ENCODE peak calls at places on chromosomes 11 and 22, in seven cellular contexts. W is fibroblast of pulmonary artery, J is OCI-LY7, H is sigmoid colon, P is right atrium auricular region, O is ascending aorta, X is Peyer's patch. C is an unnamed sample.
A peak's percentile ranks its signal among the peaks of the same experiment; 100 is the strongest.

GRCh38 chr22:30609260-30610185 is 2.5 kb downstream of the TCN2 start:
- DNase-seq in W (peak; percentile 78), J (no peak), H (peak; percentile 87), P (peak; percentile 79), O (peak; percentile 37), X (peak; percentile 76), C (no peak)

GRCh38 chr11:67456068-67456705 is 1.0 kb downstream of the CABP4 start:
- DNase-seq in W (no peak), J (no peak), H (peak; percentile 65), P (no peak), O (no peak), X (no peak), C (no peak)

GRCh38 chr11:67507242-67507890 is 596 bp downstream of the CDK2AP2 start:
- DNase-seq in W (peak; percentile 75), J (no peak), H (peak; percentile 88), P (peak; percentile 84), O (no peak), X (no peak), C (no peak)

GRCh38 chr11:92886243-92886905 is 83.1 kb upstream of the MTNR1B start:
- DNase-seq in W (peak; percentile 70), J (peak; percentile 40), H (no peak), P (no peak), O (no peak), X (no peak), C (no peak)

GRCh38 chr11:108486331-108486730 is 11.9 kb downstream of the POGLUT3 start:
- DNase-seq in W (no peak), J (no peak), H (no peak), P (no peak), O (no peak), X (no peak), C (no peak)

GRCh38 chr22:49705631-49706352 is 121.9 kb downstream of the BRD1 start:
- DNase-seq in W (no peak), J (no peak), H (no peak), P (no peak), O (no peak), X (no peak), C (no peak)

GRCh38 chr11:32890843-32891656 is 1.6 kb upstream of the QSER1 start:
- DNase-seq in W (no peak), J (peak; percentile 12), H (no peak), P (no peak), O (no peak), X (no peak), C (no peak)

GRCh38 chr11:46675288-46675851 is 25.0 kb downstream of the ARHGAP1 start:
- DNase-seq in W (peak; percentile 59), J (no peak), H (peak; percentile 90), P (peak; percentile 87), O (no peak), X (no peak), C (peak; percentile 45)

GRCh38 chr11:44260081-44260480 is 49.9 kb downstream of the ALX4 start:
- DNase-seq in W (no peak), J (no peak), H (no peak), P (no peak), O (no peak), X (no peak), C (peak; percentile 15)

GRCh38 chr22:33114570-33114969 is 56.4 kb upstream of the SYN3 start:
- DNase-seq in W (no peak), J (no peak), H (no peak), P (no peak), O (no peak), X (no peak), C (no peak)

GRCh38 chr22:43859176-43859575 is 3.1 kb downstream of the SULT4A1 start:
- DNase-seq in W (no peak), J (no peak), H (peak; percentile 33), P (no peak), O (no peak), X (peak; percentile 14), C (no peak)

GRCh38 chr11:119361961-119362725 is 15.6 kb upstream of the MFRP start:
- DNase-seq in W (no peak), J (peak; percentile 32), H (no peak), P (no peak), O (no peak), X (peak; percentile 19), C (no peak)

GRCh38 chr22:50304528-50305392 is 2.7 kb downstream of the PLXNB2 start:
- DNase-seq in W (peak; percentile 39), J (no peak), H (peak; percentile 80), P (no peak), O (no peak), X (peak; percentile 68), C (peak; percentile 70)

GRCh38 chr11:28606930-28607329 is 498.7 kb downstream of the METTL15 start:
- DNase-seq in W (peak; percentile 54), J (no peak), H (no peak), P (no peak), O (no peak), X (no peak), C (peak; percentile 13)

GRCh38 chr11:13358871-13359270 is 81.3 kb downstream of the BMAL1 start:
- DNase-seq in W (no peak), J (no peak), H (no peak), P (no peak), O (no peak), X (no peak), C (no peak)

GRCh38 chr11:73236879-73237278 is 18.8 kb downstream of the P2RY2 start:
- DNase-seq in W (peak; percentile 45), J (peak; percentile 61), H (no peak), P (no peak), O (no peak), X (peak; percentile 68), C (no peak)

GRCh38 chr11:59076876-59077571 is 9.1 kb upstream of the GLYATL1B start:
- DNase-seq in W (no peak), J (peak; percentile 87), H (no peak), P (no peak), O (no peak), X (no peak), C (no peak)

GRCh38 chr22:25216230-25216629 is 3.2 kb upstream of the CRYBB2 start:
- DNase-seq in W (no peak), J (no peak), H (no peak), P (no peak), O (no peak), X (no peak), C (no peak)

GRCh38 chr22:25210831-25211230 is 8.6 kb upstream of the CRYBB2 start:
- DNase-seq in W (no peak), J (no peak), H (no peak), P (no peak), O (no peak), X (no peak), C (no peak)

GRCh38 chr22:25208743-25209505 is 9.3 kb downstream of the CRYBB3 start:
- DNase-seq in W (no peak), J (no peak), H (no peak), P (no peak), O (no peak), X (peak; percentile 10), C (no peak)

GRCh38 chr22:25213221-25213620 is 6.2 kb upstream of the CRYBB2 start:
- DNase-seq in W (no peak), J (no peak), H (no peak), P (no peak), O (no peak), X (no peak), C (no peak)

DNA sequence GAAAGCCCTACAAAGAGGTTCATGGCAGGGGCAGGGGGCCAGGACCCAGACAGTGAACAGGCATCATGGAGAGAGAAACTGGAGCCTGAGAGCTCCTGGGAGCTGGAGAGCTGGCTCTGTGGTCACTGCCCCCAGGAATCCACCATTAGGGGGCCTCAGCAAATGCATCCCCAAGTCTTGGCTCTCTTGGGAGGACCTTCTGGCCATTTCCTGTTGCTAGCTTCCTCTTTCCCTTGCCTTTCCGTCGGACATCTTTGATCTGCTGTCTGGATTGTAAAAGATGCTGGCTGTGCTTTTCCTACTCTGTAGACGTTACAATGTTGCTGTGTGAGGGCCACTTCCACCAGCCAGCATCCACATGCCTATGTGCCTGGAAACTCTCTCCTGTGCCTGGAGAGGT is 7.1 kb upstream of the CRYBB2 start:
- DNase-seq in W (no peak), J (no peak), H (no peak), P (no peak), O (no peak), X (no peak), C (no peak)
- TF ChIP-seq CTCF in W (no peak), J (no peak), H (no peak), P (no peak), O (no peak), X (no peak), C (peak; percentile 7)

GRCh38 chr11:61587541-61587941 is 6.7 kb upstream of the SYT7 start:
- DNase-seq in W (no peak), J (no peak), H (peak; percentile 79), P (no peak), O (no peak), X (peak; percentile 65), C (no peak)

GRCh38 chr11:61586792-61587430 is 6.0 kb upstream of the SYT7 start:
- DNase-seq in W (no peak), J (no peak), H (no peak), P (no peak), O (no peak), X (no peak), C (no peak)

GRCh38 chr11:61589961-61590360 is 9.1 kb upstream of the SYT7 start:
- DNase-seq in W (no peak), J (no peak), H (no peak), P (no peak), O (no peak), X (no peak), C (no peak)

GRCh38 chr11:61585115-61585514 is 4.2 kb upstream of the SYT7 start:
- DNase-seq in W (no peak), J (no peak), H (no peak), P (no peak), O (no peak), X (no peak), C (no peak)

GRCh38 chr11:61587951-61588695 is 7.2 kb upstream of the SYT7 start:
- DNase-seq in W (no peak), J (peak; percentile 17), H (peak; percentile 81), P (no peak), O (no peak), X (peak; percentile 80), C (no peak)
- H3K4me3 ChIP-seq in W (no peak overlapping the region), J (no peak overlapping the region), H (peak overlapping the region; percentile 48), P (peak overlapping the region; percentile 63), O (peak overlapping the region; percentile 54), X (peak overlapping the region; percentile 24), C (peak overlapping the region; percentile 32)

GRCh38 chr11:37657645-37658044 is 1059.6 kb upstream of the RAG2 start:
- DNase-seq in W (peak; percentile 77), J (no peak), H (no peak), P (no peak), O (no peak), X (no peak), C (no peak)
- TF ChIP-seq CTCF in W (peak; percentile 78), J (peak; percentile 24), H (no peak), P (peak; percentile 32), O (no peak), X (peak; percentile 57), C (peak; percentile 19)

DNA sequence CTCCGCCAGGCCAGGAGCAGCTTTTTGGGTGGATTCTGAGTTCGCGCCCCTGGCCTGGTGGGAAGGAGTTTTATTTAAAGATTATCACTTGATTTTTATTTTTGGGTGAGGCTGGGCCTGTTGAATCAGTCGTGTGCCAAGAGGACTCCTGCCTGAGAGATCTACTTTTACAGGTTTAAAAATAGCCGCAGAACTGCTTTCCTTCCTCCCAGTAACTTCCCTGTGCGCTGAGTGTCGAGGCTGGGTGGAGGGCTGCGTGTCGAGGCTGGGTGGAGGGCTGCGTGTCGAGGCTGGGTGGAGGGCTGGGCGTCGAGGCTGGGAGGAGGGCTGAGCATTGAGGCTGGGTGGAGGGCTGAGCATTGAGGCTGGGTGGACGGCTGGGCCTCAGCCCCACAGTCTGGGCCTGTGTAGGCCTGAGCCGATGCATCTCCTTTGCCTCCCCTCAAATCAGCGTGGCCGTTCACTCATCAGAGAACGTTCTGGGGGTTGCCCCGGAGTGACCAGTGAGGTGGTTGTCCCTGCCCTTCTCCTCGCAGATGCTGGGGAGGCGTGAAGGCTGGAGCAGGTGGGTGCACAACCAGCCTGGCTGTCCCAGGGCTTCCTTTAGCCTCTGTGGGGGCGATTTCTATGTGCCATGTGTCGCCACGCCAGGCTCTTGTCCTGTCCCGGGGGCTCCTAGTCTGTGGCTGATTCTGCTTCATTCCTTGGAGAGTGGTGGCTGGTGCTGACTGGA is 30.1 kb downstream of the GRAMD4 start:
- DNase-seq in W (no peak), J (no peak), H (no peak), P (no peak), O (no peak), X (no peak), C (no peak)
- H3K4me3 ChIP-seq in W (no peak overlapping the region), J (no peak overlapping the region), H (no peak overlapping the region), P (no peak overlapping the region), O (no peak overlapping the region), X (no peak overlapping the region), C (no peak overlapping the region)